ENCODE peak calls at places on chromosomes 6 and 20, in eight cellular contexts. C is fibroblast of the aortic adventitia; F is AG10803; E is endodermal cell; P is CD8-positive, alpha-beta T cell; T is esophagus muscularis mucosa; O is bronchial epithelial cell; X is dorsolateral prefrontal cortex. L is an unnamed sample.

GRCh38 chr6:145372671-145373123 is 362.6 kb downstream of the EPM2A start:
- DNase-seq in C (peak; percentile 39), F (peak; percentile 28), E (no peak), P (no peak), T (no peak), O (peak; percentile 29), X (no peak), L (peak; percentile 64)

GRCh38 chr6:36548401-36548743 is 1.1 kb upstream of the STK38 start:
- DNase-seq in C (no peak), F (no peak), E (no peak), P (no peak), T (no peak), O (no peak), X (no peak), L (no peak)

GRCh38 chr6:52551483-52552277 is 25.2 kb downstream of the TRAM2 start:
- DNase-seq in C (peak; percentile 94), F (peak; percentile 90), E (peak; percentile 83), P (no peak), T (no peak), O (peak; percentile 74), X (no peak), L (peak; percentile 78)

GRCh38 chr6:1222426-1223311 is 89.2 kb upstream of the FOXQ1 start:
- DNase-seq in C (no peak), F (no peak), E (peak; percentile 60), P (no peak), T (peak; percentile 84), O (no peak), X (no peak), L (no peak)

GRCh38 chr6:22027226-22027725 is 269.6 kb downstream of the PRL start:
- DNase-seq in C (no peak), F (no peak), E (no peak), P (no peak), T (peak; percentile 66), O (no peak), X (no peak), L (no peak)

GRCh38 chr6:106397441-106397840 is 36.9 kb downstream of the CRYBG1 start:
- DNase-seq in C (no peak), F (no peak), E (no peak), P (no peak), T (peak; percentile 17), O (no peak), X (no peak), L (no peak)

GRCh38 chr6:132401120-132401940 is at the start of gene MOXD1:
- DNase-seq in C (no peak), F (peak; percentile 66), E (peak; percentile 88), P (no peak), T (no peak), O (no peak), X (no peak), L (peak; percentile 41)

GRCh38 chr6:87182321-87182720 is 27.0 kb downstream of the ZNF292 start:
- DNase-seq in C (no peak), F (no peak), E (no peak), P (no peak), T (no peak), O (no peak), X (no peak), L (no peak)

GRCh38 chr6:169216830-169217229 is 36.8 kb downstream of the THBS2 start:
- DNase-seq in C (no peak), F (peak; percentile 57), E (no peak), P (no peak), T (peak; percentile 85), O (no peak), X (no peak), L (no peak)

GRCh38 chr6:168418151-168418551 is 22.8 kb upstream of the SMOC2 start:
- DNase-seq in C (no peak), F (no peak), E (peak; percentile 42), P (no peak), T (no peak), O (no peak), X (no peak), L (no peak)

GRCh38 chr6:122454673-122455072 is 16.9 kb downstream of the SERINC1 start:
- DNase-seq in C (no peak), F (no peak), E (no peak), P (no peak), T (no peak), O (peak; percentile 64), X (no peak), L (no peak)

GRCh38 chr6:99338188-99338587 is 11.3 kb downstream of the FAXC start:
- DNase-seq in C (no peak), F (no peak), E (no peak), P (no peak), T (no peak), O (peak; percentile 59), X (no peak), L (no peak)

GRCh38 chr6:93746892-93747291 is 327.5 kb upstream of the EPHA7 start:
- DNase-seq in C (peak; percentile 1), F (no peak), E (no peak), P (no peak), T (no peak), O (no peak), X (no peak), L (no peak)

GRCh38 chr20:62475819-62476073 is at the start of gene GATA5:
- DNase-seq in C (no peak), F (no peak), E (peak; percentile 85), P (no peak), T (no peak), O (no peak), X (no peak), L (no peak)

GRCh38 chr20:62477669-62478450 is 2.1 kb upstream of the GATA5 start:
- DNase-seq in C (no peak), F (no peak), E (peak; percentile 77), P (no peak), T (no peak), O (no peak), X (no peak), L (no peak)

GRCh38 chr20:62474585-62475026 is 1.2 kb downstream of the GATA5 start:
- DNase-seq in C (no peak), F (no peak), E (no peak), P (no peak), T (no peak), O (no peak), X (no peak), L (no peak)

GRCh38 chr20:62475027-62475818 is 572 bp downstream of the GATA5 start:
- DNase-seq in C (no peak), F (no peak), E (peak; percentile 81), P (no peak), T (no peak), O (no peak), X (no peak), L (no peak)

GRCh38 chr20:62476074-62476838 is 461 bp upstream of the GATA5 start:
- DNase-seq in C (no peak), F (no peak), E (no peak), P (no peak), T (no peak), O (no peak), X (no peak), L (no peak)
- H3K4me3 ChIP-seq in C (no peak overlapping the region), F (no peak overlapping the region), E (no peak overlapping the region), P (no peak overlapping the region), T (peak overlapping the region; percentile 39), O (no peak overlapping the region), X (no peak overlapping the region), L (no peak overlapping the region)

DNA sequence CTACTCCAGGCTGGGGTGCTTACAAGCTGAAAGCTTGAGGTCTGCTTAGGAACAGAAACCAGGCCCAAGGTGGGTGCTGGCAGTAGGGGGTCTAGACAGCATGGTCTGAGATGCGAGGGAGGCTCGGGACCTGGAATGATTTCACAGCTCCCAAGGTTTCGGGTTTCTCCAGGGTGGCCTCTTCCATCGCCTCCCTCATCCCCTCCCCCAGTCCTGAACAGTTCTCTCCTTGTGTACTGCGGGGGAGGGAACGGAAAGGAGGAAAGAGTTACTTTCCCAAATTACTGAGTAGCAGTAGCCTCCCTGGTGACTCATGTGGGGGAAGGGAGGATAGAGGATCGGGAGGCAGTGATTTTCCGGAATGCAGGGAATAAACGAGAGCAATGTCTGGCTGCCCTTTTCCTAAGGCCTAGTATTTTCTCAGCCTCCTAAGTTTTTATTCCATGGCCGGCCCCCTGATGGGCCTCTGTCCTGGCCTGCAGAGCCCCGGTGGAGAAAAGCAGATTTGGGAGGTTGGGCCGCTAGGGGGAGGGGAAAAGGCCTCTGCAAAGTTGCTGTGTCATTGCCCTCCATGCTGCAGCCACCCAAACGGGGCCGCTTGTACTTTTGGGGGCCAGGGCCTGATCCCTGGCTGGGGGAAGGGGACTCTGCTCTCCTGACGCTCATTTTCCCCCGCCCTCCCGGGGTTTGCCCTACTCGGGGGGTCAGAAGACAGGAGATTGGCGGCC is 1.5 kb downstream of the BRD2 start:
- DNase-seq in C (peak; percentile 96), F (peak; percentile 96), E (peak; percentile 93), P (peak; percentile 56), T (peak; percentile 95), O (peak; percentile 91), X (peak; percentile 65), L (peak; percentile 92)
- TF ChIP-seq CTCF in C (peak; percentile 27), F (peak; percentile 20), E (peak; percentile 48), P (no peak), T (peak; percentile 24), O (peak; percentile 42), X (peak; percentile 44), L (peak; percentile 37)

GRCh38 chr6:4913705-4914411 is 90.0 kb downstream of the RPP40 start:
- DNase-seq in C (no peak), F (no peak), E (no peak), P (no peak), T (peak; percentile 12), O (peak; percentile 65), X (no peak), L (no peak)
- H3K4me3 ChIP-seq in C (no peak overlapping the region), F (no peak overlapping the region), E (no peak overlapping the region), P (no peak overlapping the region), T (no peak overlapping the region), O (no peak overlapping the region), X (no peak overlapping the region), L (no peak overlapping the region)

DNA sequence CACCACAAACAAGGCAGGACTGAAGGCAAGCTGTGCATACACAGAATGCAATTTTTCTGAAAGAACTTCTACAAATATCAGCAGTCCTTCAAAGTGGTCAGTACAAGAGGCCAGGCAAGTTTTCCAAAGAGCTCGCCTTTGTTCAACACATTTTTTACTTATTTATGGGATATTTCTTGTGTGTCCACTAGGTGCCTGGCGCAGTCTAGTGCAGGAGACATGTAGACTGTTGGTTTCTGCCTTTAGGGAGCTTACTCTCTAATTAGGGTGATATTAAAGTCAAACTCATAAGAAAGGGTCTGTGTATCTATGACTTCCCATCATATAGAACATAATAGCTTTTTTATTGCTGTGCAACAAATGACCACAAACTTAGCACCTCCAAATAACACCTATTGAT is 21.2 kb upstream of the VEGFA start:
- DNase-seq in C (no peak), F (no peak), E (peak; percentile 14), P (no peak), T (no peak), O (no peak), X (no peak), L (no peak)
- TF ChIP-seq CTCF in C (no peak), F (no peak), E (no peak), P (no peak), T (no peak), O (no peak), X (no peak), L (no peak)

DNA sequence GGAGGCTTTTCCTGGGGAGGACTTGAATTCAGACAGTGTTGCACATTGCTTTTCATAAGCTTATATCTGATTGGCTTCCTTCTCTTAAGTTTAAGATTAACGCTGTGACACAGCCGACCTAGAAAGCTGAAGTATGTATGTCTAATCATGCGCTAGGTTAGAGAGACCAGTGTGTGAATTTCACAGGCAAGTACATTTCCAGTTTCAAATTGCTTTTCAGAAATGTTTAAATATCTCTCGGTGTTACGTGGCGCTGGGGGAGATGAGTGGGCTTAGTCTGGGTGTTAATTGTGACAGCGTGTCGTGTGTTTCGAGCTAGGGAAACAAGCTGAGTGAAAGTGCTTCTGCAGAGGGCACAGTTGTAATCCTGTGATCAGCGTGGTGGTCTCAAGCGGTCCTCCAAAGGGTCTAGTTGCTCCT is 166.5 kb downstream of the SASH1 start:
- DNase-seq in C (peak; percentile 76), F (peak; percentile 55), E (no peak), P (no peak), T (no peak), O (no peak), X (no peak), L (peak; percentile 63)
- H3K4me3 ChIP-seq in C (peak overlapping the region; percentile 82), F (peak overlapping the region; percentile 78), E (peak overlapping the region; percentile 10), P (no peak overlapping the region), T (peak overlapping the region; percentile 52), O (no peak overlapping the region), X (peak overlapping the region; percentile 57), L (peak overlapping the region; percentile 52)